ENCODE peak calls at places on chromosomes 13 and 19, in four cellular contexts. P, M, X and N are unnamed samples.

GRCh38 chr19:49614096-49614857 is 23.3 kb downstream of the PRR12 start:
- DNase-seq in P (peak; percentile 74), M (no peak), X (no peak), N (no peak)

GRCh38 chr19:2887391-2887914 is 13.3 kb upstream of the ZNF57 start:
- DNase-seq in P (peak; percentile 85), M (no peak), X (no peak), N (peak; percentile 67)

GRCh38 chr19:11205939-11206570 is 8.7 kb upstream of the KANK2 start:
- DNase-seq in P (no peak), M (no peak), X (no peak), N (no peak)

GRCh38 chr19:47860602-47861297 is 1.7 kb downstream of the TPRX2 start:
- DNase-seq in P (no peak), M (no peak), X (no peak), N (no peak)

GRCh38 chr13:89846890-89847585 is 1500.4 kb upstream of the MIR17HG start:
- DNase-seq in P (peak; percentile 54), M (no peak), X (no peak), N (no peak)

GRCh38 chr13:90803210-90803609 is 544.3 kb upstream of the MIR17HG start:
- DNase-seq in P (no peak), M (no peak), X (no peak), N (no peak)

GRCh38 chr19:35641515-35642151 is at the start of gene ETV2:
- DNase-seq in P (peak; percentile 38), M (no peak), X (no peak), N (no peak)

GRCh38 chr13:78409172-78409571 is 194.2 kb downstream of the POU4F1 start:
- DNase-seq in P (no peak), M (no peak), X (no peak), N (no peak)

GRCh38 chr19:31301306-31301980 is 47.8 kb downstream of the TSHZ3 start:
- DNase-seq in P (no peak), M (no peak), X (no peak), N (no peak)

GRCh38 chr19:41887711-41888382 is 4.9 kb downstream of the ARHGEF1 start:
- DNase-seq in P (peak; percentile 40), M (no peak), X (no peak), N (no peak)

GRCh38 chr19:30896551-30896950 is 452.7 kb downstream of the TSHZ3 start:
- DNase-seq in P (no peak), M (no peak), X (no peak), N (no peak)

GRCh38 chr19:55112246-55112780 is 5.1 kb downstream of the PPP1R12C start:
- DNase-seq in P (no peak), M (no peak), X (no peak), N (no peak)

GRCh38 chr19:55114566-55115145 is 2.8 kb downstream of the PPP1R12C start:
- DNase-seq in P (no peak), M (no peak), X (no peak), N (no peak)

GRCh38 chr19:55113570-55114039 is 3.8 kb downstream of the PPP1R12C start:
- DNase-seq in P (peak; percentile 96), M (peak; percentile 83), X (peak; percentile 90), N (no peak)

GRCh38 chr19:55111238-55111831 is 6.1 kb downstream of the PPP1R12C start:
- DNase-seq in P (no peak), M (no peak), X (no peak), N (no peak)

GRCh38 chr19:55112781-55113569 is 4.5 kb downstream of the PPP1R12C start:
- DNase-seq in P (no peak), M (no peak), X (no peak), N (no peak)
- TF ChIP-seq CTCF in P (peak; percentile 25), M (no peak), X (no peak), N (no peak)

DNA sequence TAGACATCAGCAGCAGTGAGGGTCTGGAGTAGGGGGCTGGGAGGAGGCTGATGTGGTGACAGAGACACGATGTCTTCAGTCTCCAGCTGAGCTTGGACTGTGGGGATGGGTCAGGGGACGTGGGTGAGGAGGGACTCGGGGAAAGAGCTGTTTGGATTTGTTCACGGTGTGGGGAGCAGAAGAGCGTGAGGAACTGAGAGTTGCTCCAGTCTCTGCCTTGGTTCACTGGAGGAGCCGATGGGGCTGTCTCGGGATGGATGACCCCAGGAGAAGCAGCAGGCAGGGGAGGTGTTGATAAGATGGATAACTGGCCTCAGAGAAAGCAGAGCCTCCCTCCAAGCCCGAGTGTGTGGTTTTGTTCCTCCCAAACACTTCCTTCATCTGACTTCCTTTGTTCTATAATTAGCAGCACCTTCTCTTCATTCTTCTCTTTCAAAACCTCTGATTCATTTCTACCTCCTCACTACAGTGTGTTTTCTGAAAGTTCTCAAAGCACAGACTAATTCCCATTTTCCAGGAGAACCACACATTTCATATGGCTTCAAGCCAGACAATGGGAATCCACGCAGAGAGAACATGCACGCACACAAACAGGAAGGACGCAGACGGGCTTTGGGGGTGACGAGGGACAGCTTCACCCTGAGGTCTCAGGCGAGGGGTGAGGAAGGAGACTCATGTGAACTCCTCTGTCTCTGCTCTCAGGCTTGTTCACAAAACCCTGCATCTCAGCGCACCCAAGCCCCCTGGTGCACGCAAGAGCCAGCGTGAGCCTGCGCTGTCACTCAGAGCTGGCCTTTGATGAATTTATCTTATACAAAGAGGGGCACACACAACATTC is 18.6 kb downstream of the LAIR2 start:
- DNase-seq in P (no peak), M (no peak), X (no peak), N (no peak)
- TF ChIP-seq CTCF in P (no peak), M (no peak), X (no peak), N (no peak)

DNA sequence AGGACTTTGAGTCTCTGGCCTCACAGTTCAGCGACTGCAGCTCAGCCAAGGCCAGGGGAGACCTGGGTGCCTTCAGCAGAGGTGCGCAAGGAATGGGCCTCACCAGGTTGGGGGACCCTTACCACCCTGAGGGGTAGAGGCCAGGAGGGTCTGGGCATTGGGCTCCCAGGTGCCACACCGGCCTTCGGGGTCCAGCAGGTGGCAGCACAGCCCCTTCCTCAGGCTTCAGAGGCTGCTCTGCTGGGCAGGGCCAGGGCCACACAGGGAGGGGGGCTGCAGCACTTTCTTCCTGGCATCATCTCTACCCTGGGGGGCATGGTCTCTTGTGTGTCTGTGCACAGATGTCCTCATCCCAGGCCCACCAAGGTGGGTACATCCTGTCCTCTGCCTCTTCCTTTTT is 12.9 kb downstream of the PIN1 start:
- DNase-seq in P (no peak), M (peak; percentile 76), X (no peak), N (peak; percentile 83)
- TF ChIP-seq CTCF in P (peak; percentile 54), M (peak; percentile 76), X (no peak), N (peak; percentile 68)

GRCh38 chr19:46600393-46601317 is 475 bp upstream of the CALM3 start:
- DNase-seq in P (peak; percentile 99), M (peak; percentile 98), X (peak; percentile 97), N (peak; percentile 80)

GRCh38 chr19:46601318-46602224 is at the start of gene CALM3:
- DNase-seq in P (no peak), M (peak; percentile 52), X (no peak), N (no peak)

GRCh38 chr19:46602392-46603194 is 1.5 kb downstream of the CALM3 start:
- DNase-seq in P (no peak), M (no peak), X (no peak), N (no peak)

GRCh38 chr19:46598372-46598917 is 2.7 kb upstream of the CALM3 start:
- DNase-seq in P (no peak), M (no peak), X (no peak), N (no peak)

DNA sequence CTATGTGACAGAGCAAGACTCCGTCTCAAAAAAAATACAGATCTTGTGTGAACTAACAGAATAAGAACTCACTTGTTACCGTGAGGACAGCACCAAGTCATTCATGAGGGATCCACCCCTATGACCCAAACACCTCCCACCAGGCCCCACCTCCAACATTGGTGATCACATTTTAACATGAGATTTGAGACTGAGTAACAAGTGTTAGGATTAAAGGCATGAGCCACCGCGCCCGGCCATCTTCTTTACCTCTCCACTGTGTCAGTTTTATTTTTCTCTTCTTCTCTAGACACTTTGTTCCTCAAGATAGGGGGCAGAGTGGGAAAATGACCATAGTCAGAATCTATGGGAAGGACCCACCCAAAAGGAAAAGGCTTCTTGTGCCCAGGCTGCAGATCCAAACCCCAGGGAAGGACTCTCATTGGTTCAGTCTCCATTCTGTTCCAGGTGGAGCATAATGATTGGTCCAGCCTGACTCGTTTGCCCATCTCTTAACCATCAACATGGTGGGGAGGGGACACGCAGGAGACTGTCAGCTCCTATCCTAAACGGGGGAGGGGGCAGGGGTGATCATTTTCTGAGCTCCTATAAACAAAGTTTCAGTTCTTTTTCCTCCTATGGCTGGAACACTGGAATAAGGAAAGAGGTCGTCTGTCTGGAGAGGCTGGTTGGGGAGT is 1.3 kb upstream of the CALM3 start:
- DNase-seq in P (no peak), M (no peak), X (no peak), N (no peak)
- TF ChIP-seq CTCF in P (no peak), M (no peak), X (no peak), N (no peak)

GRCh38 chr19:54095136-54095858 is 5.3 kb downstream of the OSCAR start:
- DNase-seq in P (no peak), M (no peak), X (no peak), N (no peak)

GRCh38 chr19:54094601-54095000 is 6.0 kb downstream of the OSCAR start:
- DNase-seq in P (no peak), M (no peak), X (no peak), N (no peak)

GRCh38 chr19:54100560-54100959 is at the start of gene OSCAR:
- DNase-seq in P (no peak), M (no peak), X (no peak), N (no peak)

GRCh38 chr19:54102421-54103169 is at the start of gene NDUFA3:
- DNase-seq in P (peak; percentile 99), M (peak; percentile 97), X (peak; percentile 92), N (peak; percentile 99)

DNA sequence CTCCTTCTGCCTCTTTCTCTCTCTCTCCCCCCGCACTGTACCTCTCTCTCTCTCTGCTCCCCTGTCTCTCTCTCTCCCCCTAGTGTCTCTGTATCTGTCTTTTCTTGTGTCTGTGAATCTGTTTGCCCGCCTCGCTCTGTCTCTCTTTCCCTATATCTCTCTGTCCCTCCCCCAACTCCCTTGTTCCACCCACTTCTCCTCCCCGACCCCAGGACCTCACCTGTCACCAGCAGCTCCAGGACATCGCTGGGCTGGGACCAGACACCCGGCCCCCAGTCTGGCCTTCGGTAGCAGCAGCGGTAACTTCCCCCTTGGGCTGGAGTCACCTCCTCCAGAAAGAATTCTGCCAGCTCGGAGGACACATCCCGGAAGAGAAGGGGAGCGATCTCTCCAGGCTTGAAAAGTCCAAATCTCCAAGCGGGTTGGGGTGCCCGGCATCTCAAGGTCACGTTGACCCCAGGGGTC is 3.9 kb downstream of the OSCAR start:
- DNase-seq in P (peak; percentile 58), M (no peak), X (no peak), N (no peak)
- TF ChIP-seq CTCF in P (peak; percentile 60), M (no peak), X (no peak), N (peak; percentile 34)

DNA sequence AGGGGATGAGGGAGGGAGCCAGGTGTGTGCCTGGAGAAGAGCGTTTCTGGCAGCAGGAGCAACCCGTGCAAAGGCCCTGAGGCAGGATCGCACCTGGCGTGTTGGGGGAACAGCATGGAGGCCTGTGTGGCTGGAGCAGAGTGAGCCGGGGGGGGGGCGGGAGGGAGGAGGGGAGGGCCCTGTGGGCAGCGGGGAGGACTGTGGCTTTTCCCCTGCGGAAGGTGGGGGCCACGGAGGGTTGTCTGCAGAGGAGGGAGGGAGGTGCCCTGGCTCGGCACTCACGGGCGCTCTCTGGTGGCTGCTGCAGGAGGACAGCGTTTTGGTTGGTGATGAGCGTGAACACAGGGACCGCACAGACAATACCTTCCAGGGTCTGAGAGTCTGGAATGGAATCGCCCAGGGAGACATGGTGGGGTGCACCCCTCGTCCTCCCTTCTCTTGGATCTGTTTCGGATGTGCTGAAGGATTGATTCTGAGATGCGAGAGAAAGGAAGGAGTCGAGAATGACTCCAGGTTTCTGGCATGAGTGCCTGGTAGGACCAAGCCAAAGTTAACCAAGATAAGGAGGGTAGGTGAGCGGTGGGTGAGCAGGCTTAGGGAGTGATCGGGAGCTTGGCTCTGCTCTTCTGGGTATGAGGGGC is 6.5 kb downstream of the RAB11B start:
- DNase-seq in P (peak; percentile 75), M (peak; percentile 75), X (no peak), N (no peak)
- TF ChIP-seq CTCF in P (peak; percentile 86), M (no peak), X (peak; percentile 63), N (peak; percentile 43)